ENCODE peak calls at places on chromosomes 5 and 9, in nine cellular contexts. I is endothelial cell, Y is body of pancreas, L is HCT116, B is PC-3, U is Calu3, Q is fibroblast of mammary gland, K is suprapubic skin, X is MM.1S. P is an unnamed sample.

GRCh38 chr5:149151717-149152116 is 10.4 kb downstream of the ABLIM3 start:
- DNase-seq in I (no peak), Y (no peak), L (no peak), B (peak; percentile 77), U (no peak), Q (peak; percentile 56), K (no peak), X (peak; percentile 15), P (no peak)

GRCh38 chr9:136016221-136016881 is 55.2 kb upstream of the UBAC1 start:
- DNase-seq in I (no peak), Y (peak; percentile 9), L (no peak), B (no peak), U (no peak), Q (no peak), K (no peak), X (no peak), P (no peak)

GRCh38 chr5:129410488-129410887 is 49.6 kb upstream of the ADAMTS19 start:
- DNase-seq in I (no peak), Y (no peak), L (no peak), B (no peak), U (no peak), Q (no peak), K (no peak), X (no peak), P (no peak)

GRCh38 chr5:136232316-136232715 is 39.4 kb upstream of the SMIM32 start:
- DNase-seq in I (no peak), Y (no peak), L (no peak), B (no peak), U (no peak), Q (no peak), K (no peak), X (no peak), P (no peak)

GRCh38 chr5:60652206-60652605 is 47.8 kb downstream of the DEPDC1B start:
- DNase-seq in I (no peak), Y (no peak), L (no peak), B (peak; percentile 87), U (no peak), Q (peak; percentile 97), K (no peak), X (no peak), P (no peak)

GRCh38 chr5:150438873-150439546 is 10.5 kb downstream of the RPS14 start:
- DNase-seq in I (peak; percentile 39), Y (peak; percentile 34), L (no peak), B (peak; percentile 41), U (peak; percentile 55), Q (peak; percentile 33), K (no peak), X (no peak), P (no peak)

GRCh38 chr9:23229764-23230434 is 596.1 kb downstream of the ELAVL2 start:
- DNase-seq in I (no peak), Y (no peak), L (no peak), B (no peak), U (no peak), Q (no peak), K (no peak), X (no peak), P (no peak)

GRCh38 chr5:59103303-59103702 is 520.4 kb downstream of the RAB3C start:
- DNase-seq in I (no peak), Y (no peak), L (no peak), B (no peak), U (no peak), Q (peak; percentile 50), K (no peak), X (no peak), P (no peak)

GRCh38 chr9:134870746-134871667 is 9.6 kb upstream of the FCN2 start:
- DNase-seq in I (no peak), Y (no peak), L (no peak), B (no peak), U (no peak), Q (no peak), K (no peak), X (no peak), P (peak; percentile 62)

GRCh38 chr5:73892806-73893205 is 266.8 kb downstream of the ARHGEF28 start:
- DNase-seq in I (no peak), Y (no peak), L (no peak), B (peak; percentile 19), U (no peak), Q (peak; percentile 96), K (no peak), X (no peak), P (no peak)

GRCh38 chr5:110639307-110639902 is 87.1 kb downstream of the TMEM232 start:
- DNase-seq in I (no peak), Y (no peak), L (no peak), B (no peak), U (no peak), Q (peak; percentile 15), K (no peak), X (no peak), P (no peak)

GRCh38 chr9:130380920-130381469 is 63.8 kb upstream of the ASS1 start:
- DNase-seq in I (no peak), Y (no peak), L (no peak), B (no peak), U (no peak), Q (no peak), K (no peak), X (no peak), P (no peak)

GRCh38 chr9:121545875-121546423 is 46.3 kb upstream of the GGTA1 start:
- DNase-seq in I (peak; percentile 99), Y (peak; percentile 97), L (peak; percentile 93), B (peak; percentile 91), U (peak; percentile 92), Q (peak; percentile 91), K (peak; percentile 97), X (peak; percentile 82), P (peak; percentile 96)

GRCh38 chr9:93666279-93666784 is 89.9 kb downstream of the PHF2 start:
- DNase-seq in I (no peak), Y (peak; percentile 2), L (no peak), B (no peak), U (no peak), Q (no peak), K (no peak), X (no peak), P (no peak)

GRCh38 chr9:120609636-120610035 is 29.7 kb upstream of the CDK5RAP2 start:
- DNase-seq in I (no peak), Y (no peak), L (no peak), B (no peak), U (no peak), Q (no peak), K (no peak), X (no peak), P (no peak)

GRCh38 chr5:7010578-7010977 is 297.3 kb downstream of the TENT4A start:
- DNase-seq in I (peak; percentile 16), Y (no peak), L (no peak), B (peak; percentile 14), U (no peak), Q (no peak), K (no peak), X (no peak), P (no peak)

GRCh38 chr9:122474561-122474960 is 3.2 kb downstream of the OR1J1 start:
- DNase-seq in I (no peak), Y (no peak), L (no peak), B (no peak), U (no peak), Q (no peak), K (no peak), X (no peak), P (no peak)

GRCh38 chr5:124162782-124163532 is 583.5 kb downstream of the ZNF608 start:
- DNase-seq in I (peak; percentile 18), Y (peak; percentile 69), L (no peak), B (peak; percentile 58), U (peak; percentile 29), Q (peak; percentile 39), K (no peak), X (no peak), P (no peak)

GRCh38 chr5:44875661-44876250 is 67.0 kb downstream of the MRPS30 start:
- DNase-seq in I (no peak), Y (no peak), L (peak; percentile 98), B (peak; percentile 98), U (peak; percentile 56), Q (peak; percentile 78), K (no peak), X (peak; percentile 85), P (no peak)

GRCh38 chr5:123012321-123012720 is 24.2 kb downstream of the PPIC start:
- DNase-seq in I (no peak), Y (no peak), L (no peak), B (no peak), U (no peak), Q (peak; percentile 25), K (no peak), X (no peak), P (no peak)

GRCh38 chr9:127344373-127344995 is 52.5 kb upstream of the SLC2A8 start:
- DNase-seq in I (no peak), Y (no peak), L (no peak), B (no peak), U (no peak), Q (no peak), K (no peak), X (no peak), P (peak; percentile 29)

GRCh38 chr5:133944263-133945230 is 23.9 kb downstream of the C5orf15 start:
- DNase-seq in I (peak; percentile 63), Y (peak; percentile 76), L (peak; percentile 46), B (peak; percentile 82), U (peak; percentile 81), Q (peak; percentile 57), K (no peak), X (peak; percentile 65), P (peak; percentile 72)

GRCh38 chr5:126100767-126101166 is 322.4 kb upstream of the GRAMD2B start:
- DNase-seq in I (peak; percentile 6), Y (no peak), L (peak; percentile 8), B (no peak), U (no peak), Q (peak; percentile 33), K (no peak), X (no peak), P (no peak)
- TF ChIP-seq CTCF in I (peak; percentile 48), Y (no peak), L (peak; percentile 54), B (peak; percentile 40), U (no peak), Q (peak; percentile 52), K (no peak), X (peak; percentile 14), P (peak; percentile 58)

GRCh38 chr9:101027246-101027645 is 1.3 kb upstream of the PLPPR1 start:
- DNase-seq in I (no peak), Y (no peak), L (no peak), B (no peak), U (no peak), Q (no peak), K (no peak), X (no peak), P (no peak)
- TF ChIP-seq CTCF in I (no peak), Y (no peak), L (no peak), B (no peak), U (no peak), Q (no peak), K (no peak), X (no peak), P (no peak)

GRCh38 chr5:2701592-2701991 is 49.9 kb downstream of the IRX2 start:
- DNase-seq in I (no peak), Y (no peak), L (no peak), B (no peak), U (no peak), Q (no peak), K (no peak), X (no peak), P (no peak)
- TF ChIP-seq CTCF in I (no peak), Y (no peak), L (no peak), B (no peak), U (no peak), Q (no peak), K (no peak), X (no peak), P (peak; percentile 35)

DNA sequence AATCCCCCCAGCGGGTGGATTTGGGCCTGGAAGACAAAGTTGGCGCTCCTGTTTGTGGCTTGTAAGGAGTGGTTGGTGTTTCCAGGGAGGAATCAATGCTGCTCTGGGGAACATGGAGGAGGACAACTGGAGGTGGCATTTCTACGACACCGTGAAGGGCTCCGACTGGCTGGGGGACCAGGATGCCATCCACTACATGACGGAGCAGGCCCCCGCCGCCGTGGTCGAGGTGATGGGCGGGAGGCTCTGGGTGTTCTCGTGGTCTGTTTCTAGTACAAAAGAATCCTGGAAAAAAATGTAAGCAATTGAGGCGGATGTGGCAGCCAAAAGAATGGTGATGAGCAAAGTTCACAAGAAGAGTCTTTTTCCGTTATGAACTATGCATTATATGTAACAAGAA is 7.2 kb downstream of the SDHA start:
- DNase-seq in I (no peak), Y (no peak), L (no peak), B (no peak), U (no peak), Q (no peak), K (no peak), X (no peak), P (no peak)
- TF ChIP-seq CTCF in I (no peak), Y (no peak), L (no peak), B (no peak), U (no peak), Q (no peak), K (no peak), X (no peak), P (no peak)